ENCODE peak calls at places on chromosome 10, in ten cellular contexts. One of them, this sample, is unnamed.

GRCh38 chr10:18582803-18583202 is 68.6 kb downstream of the NSUN6 start:
- DNase-seq in EL: peak
- DNase-seq in M059J: peak
- DNase-seq in NCI-H2171 treated with DMSO at 0.1 percent for 48 hours: no peak
- DNase-seq in GM12865: peak
- DNase-seq in GM12878: no peak
- DNase-seq in naive B cell: no peak
- DNase-seq in hippocampal formation: no peak
- DNase-seq in fibroblast of mammary gland: no peak
- DNase-seq in activated T-helper 1 cell treated with Interleukin-2 at 50 U/mL for 16 hours: no peak
- DNase-seq in this sample: no peak

GRCh38 chr10:131652416-131652815 is 248.4 kb upstream of the PPP2R2D start:
- DNase-seq in EL: no peak
- DNase-seq in M059J: no peak
- DNase-seq in NCI-H2171 treated with DMSO at 0.1 percent for 48 hours: no peak
- DNase-seq in GM12865: no peak
- DNase-seq in GM12878: no peak
- DNase-seq in naive B cell: no peak
- DNase-seq in hippocampal formation: no peak
- DNase-seq in fibroblast of mammary gland: no peak
- DNase-seq in activated T-helper 1 cell treated with Interleukin-2 at 50 U/mL for 16 hours: no peak
- DNase-seq in this sample: no peak

GRCh38 chr10:96377816-96378294 is 19.1 kb upstream of the OPALIN start:
- DNase-seq in EL: peak
- DNase-seq in M059J: peak
- DNase-seq in NCI-H2171 treated with DMSO at 0.1 percent for 48 hours: no peak
- DNase-seq in GM12865: no peak
- DNase-seq in GM12878: no peak
- DNase-seq in naive B cell: no peak
- DNase-seq in hippocampal formation: no peak
- DNase-seq in fibroblast of mammary gland: peak
- DNase-seq in activated T-helper 1 cell treated with Interleukin-2 at 50 U/mL for 16 hours: no peak
- DNase-seq in this sample: no peak

GRCh38 chr10:76649723-76650127 is 987.9 kb downstream of the KCNMA1 start:
- DNase-seq in EL: peak
- DNase-seq in M059J: peak
- DNase-seq in NCI-H2171 treated with DMSO at 0.1 percent for 48 hours: no peak
- DNase-seq in GM12865: no peak
- DNase-seq in GM12878: no peak
- DNase-seq in naive B cell: no peak
- DNase-seq in hippocampal formation: no peak
- DNase-seq in fibroblast of mammary gland: peak
- DNase-seq in activated T-helper 1 cell treated with Interleukin-2 at 50 U/mL for 16 hours: no peak
- DNase-seq in this sample: no peak

GRCh38 chr10:48231178-48231577 is 43.3 kb downstream of the FRMPD2 start:
- DNase-seq in EL: no peak
- DNase-seq in M059J: peak
- DNase-seq in NCI-H2171 treated with DMSO at 0.1 percent for 48 hours: no peak
- DNase-seq in GM12865: peak
- DNase-seq in GM12878: peak
- DNase-seq in naive B cell: no peak
- DNase-seq in hippocampal formation: no peak
- DNase-seq in fibroblast of mammary gland: no peak
- DNase-seq in activated T-helper 1 cell treated with Interleukin-2 at 50 U/mL for 16 hours: no peak
- DNase-seq in this sample: no peak

GRCh38 chr10:100737359-100738054 is 7.9 kb upstream of the PAX2 start:
- DNase-seq in EL: no peak
- DNase-seq in M059J: no peak
- DNase-seq in NCI-H2171 treated with DMSO at 0.1 percent for 48 hours: no peak
- DNase-seq in GM12865: no peak
- DNase-seq in GM12878: no peak
- DNase-seq in naive B cell: no peak
- DNase-seq in hippocampal formation: no peak
- DNase-seq in fibroblast of mammary gland: no peak
- DNase-seq in activated T-helper 1 cell treated with Interleukin-2 at 50 U/mL for 16 hours: no peak
- DNase-seq in this sample: no peak

GRCh38 chr10:80015911-80016590 is 62.4 kb upstream of the TMEM254 start:
- DNase-seq in EL: no peak
- DNase-seq in M059J: no peak
- DNase-seq in NCI-H2171 treated with DMSO at 0.1 percent for 48 hours: no peak
- DNase-seq in GM12865: no peak
- DNase-seq in GM12878: no peak
- DNase-seq in naive B cell: no peak
- DNase-seq in hippocampal formation: no peak
- DNase-seq in fibroblast of mammary gland: no peak
- DNase-seq in activated T-helper 1 cell treated with Interleukin-2 at 50 U/mL for 16 hours: no peak
- DNase-seq in this sample: no peak

GRCh38 chr10:19310121-19310520 is 261.5 kb downstream of the MALRD1 start:
- DNase-seq in EL: no peak
- DNase-seq in M059J: no peak
- DNase-seq in NCI-H2171 treated with DMSO at 0.1 percent for 48 hours: no peak
- DNase-seq in GM12865: no peak
- DNase-seq in GM12878: no peak
- DNase-seq in naive B cell: no peak
- DNase-seq in hippocampal formation: no peak
- DNase-seq in fibroblast of mammary gland: no peak
- DNase-seq in activated T-helper 1 cell treated with Interleukin-2 at 50 U/mL for 16 hours: no peak
- DNase-seq in this sample: no peak

GRCh38 chr10:93461807-93462178 is 20.3 kb downstream of the MYOF start:
- DNase-seq in EL: peak
- DNase-seq in M059J: peak
- DNase-seq in NCI-H2171 treated with DMSO at 0.1 percent for 48 hours: peak
- DNase-seq in GM12865: peak
- DNase-seq in GM12878: no peak
- DNase-seq in naive B cell: no peak
- DNase-seq in hippocampal formation: no peak
- DNase-seq in fibroblast of mammary gland: peak
- DNase-seq in activated T-helper 1 cell treated with Interleukin-2 at 50 U/mL for 16 hours: no peak
- DNase-seq in this sample: no peak

GRCh38 chr10:12704488-12704887 is 297.0 kb downstream of the CCDC3 start:
- DNase-seq in EL: no peak
- DNase-seq in M059J: no peak
- DNase-seq in NCI-H2171 treated with DMSO at 0.1 percent for 48 hours: no peak
- DNase-seq in GM12865: no peak
- DNase-seq in GM12878: no peak
- DNase-seq in naive B cell: no peak
- DNase-seq in hippocampal formation: no peak
- DNase-seq in fibroblast of mammary gland: no peak
- DNase-seq in activated T-helper 1 cell treated with Interleukin-2 at 50 U/mL for 16 hours: no peak
- DNase-seq in this sample: no peak

GRCh38 chr10:123000155-123000554 is 8.4 kb downstream of the IKZF5 start:
- DNase-seq in EL: no peak
- DNase-seq in M059J: no peak
- DNase-seq in NCI-H2171 treated with DMSO at 0.1 percent for 48 hours: no peak
- DNase-seq in GM12865: no peak
- DNase-seq in GM12878: no peak
- DNase-seq in naive B cell: no peak
- DNase-seq in hippocampal formation: no peak
- DNase-seq in fibroblast of mammary gland: no peak
- DNase-seq in activated T-helper 1 cell treated with Interleukin-2 at 50 U/mL for 16 hours: no peak
- DNase-seq in this sample: no peak

GRCh38 chr10:52674474-52674873 is 98.1 kb downstream of the MBL2 start:
- DNase-seq in EL: no peak
- DNase-seq in M059J: no peak
- DNase-seq in NCI-H2171 treated with DMSO at 0.1 percent for 48 hours: no peak
- DNase-seq in GM12865: no peak
- DNase-seq in GM12878: no peak
- DNase-seq in naive B cell: no peak
- DNase-seq in hippocampal formation: no peak
- DNase-seq in fibroblast of mammary gland: no peak
- DNase-seq in activated T-helper 1 cell treated with Interleukin-2 at 50 U/mL for 16 hours: no peak
- DNase-seq in this sample: no peak

GRCh38 chr10:5447611-5448071 is 35.3 kb downstream of the NET1 start:
- DNase-seq in EL: peak
- DNase-seq in M059J: peak
- DNase-seq in NCI-H2171 treated with DMSO at 0.1 percent for 48 hours: no peak
- DNase-seq in GM12865: peak
- DNase-seq in GM12878: peak
- DNase-seq in naive B cell: no peak
- DNase-seq in hippocampal formation: no peak
- DNase-seq in fibroblast of mammary gland: no peak
- DNase-seq in activated T-helper 1 cell treated with Interleukin-2 at 50 U/mL for 16 hours: no peak
- DNase-seq in this sample: no peak

GRCh38 chr10:102186128-102186527 is 33.9 kb downstream of the NOLC1 start:
- DNase-seq in EL: no peak
- DNase-seq in M059J: no peak
- DNase-seq in NCI-H2171 treated with DMSO at 0.1 percent for 48 hours: peak
- DNase-seq in GM12865: no peak
- DNase-seq in GM12878: no peak
- DNase-seq in naive B cell: peak
- DNase-seq in hippocampal formation: no peak
- DNase-seq in fibroblast of mammary gland: peak
- DNase-seq in activated T-helper 1 cell treated with Interleukin-2 at 50 U/mL for 16 hours: no peak
- DNase-seq in this sample: no peak

GRCh38 chr10:53699231-53699630 is 926.6 kb upstream of the MBL2 start:
- DNase-seq in EL: no peak
- DNase-seq in M059J: no peak
- DNase-seq in NCI-H2171 treated with DMSO at 0.1 percent for 48 hours: no peak
- DNase-seq in GM12865: no peak
- DNase-seq in GM12878: no peak
- DNase-seq in naive B cell: no peak
- DNase-seq in hippocampal formation: no peak
- DNase-seq in fibroblast of mammary gland: no peak
- DNase-seq in activated T-helper 1 cell treated with Interleukin-2 at 50 U/mL for 16 hours: no peak
- DNase-seq in this sample: no peak

GRCh38 chr10:557792-558328 is 131.6 kb downstream of the DIP2C start:
- DNase-seq in EL: peak
- DNase-seq in M059J: no peak
- DNase-seq in NCI-H2171 treated with DMSO at 0.1 percent for 48 hours: peak
- DNase-seq in GM12865: no peak
- DNase-seq in GM12878: no peak
- DNase-seq in naive B cell: no peak
- DNase-seq in hippocampal formation: no peak
- DNase-seq in fibroblast of mammary gland: peak
- DNase-seq in activated T-helper 1 cell treated with Interleukin-2 at 50 U/mL for 16 hours: peak
- DNase-seq in this sample: no peak